ENCODE peak calls at places on chromosomes 13 and 19, in nine cellular contexts. F, Y, A, M, Q, I, H, Z and G are unnamed samples. For H3K9me3, the result is how much of the 10 kb centered on the place peaks cover.

GRCh38 chr13:91986771-91987515 is 588.5 kb downstream of the GPC5 start:
- DNase-seq in Z (no peak), Y (no peak), H (no peak), M (no peak), Q (no peak), F (no peak), A (no peak), I (no peak), G (no peak)

GRCh38 chr13:21710163-21710562 is 39.3 kb downstream of the FGF9 start:
- DNase-seq in M (no peak), A (no peak), H (no peak), Q (no peak), Z (no peak), Y (no peak), F (no peak), I (no peak), G (no peak)

GRCh38 chr13:110942248-110942981 is 27.5 kb upstream of the ANKRD10 start:
- DNase-seq in F (no peak), Y (no peak), M (no peak), Z (peak), I (no peak), H (no peak), A (no peak), Q (no peak), G (no peak)

GRCh38 chr13:35481777-35482176 is 5.3 kb upstream of the MAB21L1 start:
- DNase-seq in Z (no peak), H (no peak), M (no peak), F (no peak), I (no peak), Q (no peak), Y (no peak), A (no peak), G (no peak)

GRCh38 chr13:28613562-28613961 is 45.4 kb upstream of the POMP start:
- DNase-seq in H (no peak), Y (no peak), I (no peak), M (no peak), Z (peak), Q (no peak), F (no peak), A (no peak), G (no peak)

GRCh38 chr19:3508771-3509535 is 2.8 kb downstream of the FZR1 start:
- DNase-seq in Y (no peak), Q (no peak), Z (no peak), F (no peak), A (no peak), I (no peak), M (no peak), H (no peak), G (no peak)

GRCh38 chr13:102687520-102687919 is 7.3 kb downstream of the METTL21C start:
- DNase-seq in Y (no peak), H (no peak), A (no peak), Q (no peak), M (no peak), F (no peak), Z (peak), I (no peak), G (no peak)

GRCh38 chr13:94061316-94061715 is 418.2 kb downstream of the DCT start:
- DNase-seq in Q (no peak), A (no peak), Z (no peak), F (no peak), Y (no peak), H (no peak), M (no peak), I (no peak), G (peak)

GRCh38 chr19:48006762-48007161 is 12.3 kb downstream of the ELSPBP1 start:
- DNase-seq in A (peak), I (no peak), Z (no peak), Q (no peak), F (no peak), M (no peak), H (no peak), Y (no peak), G (no peak)

GRCh38 chr13:29754486-29754806 is 96.0 kb downstream of the UBL3 start:
- DNase-seq in H (no peak), Y (no peak), Z (no peak), M (no peak), F (no peak), I (no peak), Q (no peak), A (no peak), G (no peak)

GRCh38 chr13:26509491-26509890 is 48.0 kb upstream of the WASF3 start:
- DNase-seq in H (no peak), Q (no peak), A (no peak), I (no peak), F (no peak), M (no peak), Y (no peak), Z (no peak), G (no peak)

GRCh38 chr19:17370026-17370587 is 7.0 kb downstream of the PLVAP start:
- DNase-seq in Z (no peak), M (no peak), Y (no peak), Q (no peak), F (no peak), I (no peak), H (peak), A (no peak), G (peak)

GRCh38 chr19:13051581-13052165 is 51.0 kb downstream of the LYL1 start:
- DNase-seq in H (peak), I (no peak), M (peak), Q (peak), Z (peak), Y (peak), A (no peak), F (peak), G (no peak)

GRCh38 chr13:32824671-32825070 is 191.6 kb upstream of the KL start:
- DNase-seq in M (no peak), Z (peak), H (no peak), I (no peak), F (no peak), A (peak), Q (no peak), Y (no peak), G (peak)

GRCh38 chr19:35043906-35044305 is 2.4 kb downstream of the HPN start:
- DNase-seq in Z (no peak), Q (no peak), I (no peak), H (no peak), M (no peak), Y (no peak), F (no peak), A (no peak), G (no peak)

GRCh38 chr13:31835932-31836331 is 96.6 kb downstream of the RXFP2 start:
- DNase-seq in A (no peak), I (no peak), H (no peak), Y (no peak), Q (no peak), M (no peak), F (no peak), Z (peak), G (peak)

GRCh38 chr19:6423499-6424189 is 967 bp downstream of the KHSRP start:
- DNase-seq in F (no peak), H (no peak), Z (peak), I (no peak), M (no peak), Y (no peak), A (peak), Q (peak), G (no peak)

GRCh38 chr19:35216833-35217707 is 11.5 kb downstream of the FAM187B start:
- DNase-seq in M (no peak), Q (no peak), Y (peak), I (no peak), Z (peak), A (no peak), F (no peak), H (no peak), G (no peak)

GRCh38 chr13:97330448-97330847 is 103.5 kb upstream of the RAP2A start:
- DNase-seq in A (no peak), F (no peak), M (no peak), Y (no peak), H (no peak), Q (no peak), Z (no peak), I (no peak), G (no peak)

GRCh38 chr19:3336680-3337523 is 29.5 kb upstream of the NFIC start:
- DNase-seq in M (peak), I (no peak), Y (peak), F (peak), A (no peak), Q (peak), H (peak), Z (no peak), G (peak)

GRCh38 chr19:7831452-7831851 is 1.4 kb downstream of the EVI5L start:
- DNase-seq in I (no peak), H (no peak), M (peak), F (no peak), Z (peak), Q (no peak), A (peak), Y (peak), G (no peak)

GRCh38 chr19:22604571-22605274 is 29.4 kb upstream of the ZNF492 start:
- DNase-seq in Z (no peak), F (no peak), A (no peak), Y (no peak), Q (no peak), I (no peak), M (no peak), H (no peak), G (no peak)

GRCh38 chr19:22603518-22604440 is 30.3 kb upstream of the ZNF492 start:
- DNase-seq in M (no peak), I (no peak), H (no peak), Y (no peak), Z (no peak), A (no peak), F (no peak), Q (no peak), G (no peak)

GRCh38 chr19:22600690-22601648 is 33.2 kb upstream of the ZNF492 start:
- DNase-seq in M (no peak), Q (no peak), Y (no peak), I (no peak), F (no peak), H (no peak), Z (no peak), A (no peak), G (no peak)

GRCh38 chr19:22602631-22603272 is 31.4 kb upstream of the ZNF492 start:
- DNase-seq in A (no peak), H (no peak), Q (no peak), I (no peak), F (no peak), M (no peak), Y (no peak), Z (no peak), G (no peak)

DNA sequence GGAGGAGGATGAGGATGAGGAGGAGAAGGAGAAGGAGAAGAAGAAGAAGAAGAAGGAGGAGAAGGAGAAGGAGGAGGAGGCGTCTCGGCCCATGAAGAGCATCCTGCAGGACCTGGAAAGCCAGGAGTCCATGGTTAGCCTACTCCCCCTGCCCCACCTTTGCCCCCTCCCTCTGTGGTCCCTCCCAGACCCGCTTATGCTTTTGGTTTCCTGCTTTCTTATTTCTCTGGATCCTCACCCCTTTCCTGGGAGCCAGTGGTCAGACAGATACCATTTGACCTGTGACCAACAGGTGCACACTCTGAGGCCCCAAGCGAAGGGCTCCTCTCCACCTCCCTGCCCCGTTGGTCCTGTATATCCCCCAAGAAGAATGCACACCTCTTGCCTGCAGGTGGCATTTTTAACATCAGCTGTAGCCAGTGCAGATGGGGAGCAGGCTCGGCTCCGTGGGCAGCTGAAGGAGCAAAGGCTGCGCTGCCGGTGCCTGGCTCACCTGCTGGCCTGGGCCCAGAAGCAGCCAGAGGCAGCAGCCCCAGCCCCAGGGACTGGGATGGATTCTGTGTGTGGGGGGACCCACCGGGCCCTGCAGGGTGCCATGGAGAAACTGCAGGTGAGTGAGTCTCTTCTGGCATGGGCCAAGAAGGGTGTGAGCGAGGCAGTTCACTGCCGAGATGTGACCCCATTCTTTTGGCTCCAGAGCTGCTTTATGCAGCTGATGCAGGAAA is 32.1 kb upstream of the ZNF492 start:
- DNase-seq in Y (no peak), Z (no peak), M (no peak), I (no peak), A (no peak), F (no peak), H (no peak), Q (no peak), G (no peak)
- H3K9me3 ChIP-seq in Y (under half), Z (half or more), M (under half), I (under half), A (under half), F (under half), H (under half), Q (under half), G (half or more)

DNA sequence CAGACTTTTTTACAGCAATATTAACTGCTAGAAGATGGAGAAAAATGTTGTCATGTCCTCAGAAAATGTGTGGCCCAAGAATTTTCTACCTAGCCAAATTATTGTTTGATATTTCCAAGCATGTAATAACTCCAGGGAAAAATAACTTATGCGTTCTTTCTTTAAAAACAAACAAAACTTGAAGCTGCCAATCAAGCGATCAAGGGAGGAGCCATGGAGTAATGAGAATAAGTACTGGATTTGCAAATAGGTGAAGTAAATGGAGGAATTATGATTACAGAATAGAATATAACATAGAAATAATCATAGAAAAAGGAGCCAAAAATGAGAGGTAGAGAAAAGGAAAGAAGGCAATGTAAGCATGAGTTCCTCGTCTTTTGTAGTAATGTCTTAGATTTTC is 225.3 kb downstream of the DLEU7 start:
- DNase-seq in I (no peak), A (no peak), Y (no peak), F (no peak), Z (no peak), H (no peak), M (no peak), Q (no peak), G (no peak)
- TF ChIP-seq CTCF in I (no peak), A (no peak), Y (no peak), F (no peak), Z (no peak), H (no peak), M (no peak), Q (no peak), G (no peak)

GRCh38 chr13:63420685-63421084 is 2005.0 kb upstream of the PCDH20 start:
- DNase-seq in I (no peak), A (no peak), M (no peak), Q (no peak), Y (no peak), H (no peak), F (no peak), Z (no peak), G (no peak)
- H3K9me3 ChIP-seq in I (under half), A (under half), M (under half), Q (under half), Y (under half), H (under half), F (under half), Z (under half), G (under half)

DNA sequence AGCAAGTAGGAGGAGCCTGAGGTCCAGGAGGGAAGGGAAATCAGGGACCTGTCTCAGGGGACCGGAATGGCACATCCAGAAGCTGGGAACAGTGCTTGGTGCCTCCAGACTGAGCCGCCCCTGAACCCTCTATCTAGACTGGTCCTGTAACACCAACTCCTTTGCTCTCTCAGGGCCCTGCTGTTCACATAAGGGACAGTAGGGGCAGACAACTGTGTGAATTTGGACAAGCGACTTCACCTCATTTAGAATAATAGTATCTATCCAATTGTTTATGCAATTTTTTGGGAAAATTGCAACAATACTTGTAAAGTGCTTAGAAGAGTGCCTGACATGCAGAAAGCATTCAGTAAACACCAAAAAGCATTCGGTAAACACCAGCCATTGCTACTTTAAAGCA is 14.0 kb downstream of the SYMPK start:
- DNase-seq in Q (no peak), H (no peak), Y (no peak), M (no peak), A (peak), Z (no peak), F (no peak), I (no peak), G (no peak)
- TF ChIP-seq CTCF in Q (no peak), H (no peak), Y (no peak), M (no peak), A (no peak), Z (peak), F (no peak), I (peak), G (peak)

DNA sequence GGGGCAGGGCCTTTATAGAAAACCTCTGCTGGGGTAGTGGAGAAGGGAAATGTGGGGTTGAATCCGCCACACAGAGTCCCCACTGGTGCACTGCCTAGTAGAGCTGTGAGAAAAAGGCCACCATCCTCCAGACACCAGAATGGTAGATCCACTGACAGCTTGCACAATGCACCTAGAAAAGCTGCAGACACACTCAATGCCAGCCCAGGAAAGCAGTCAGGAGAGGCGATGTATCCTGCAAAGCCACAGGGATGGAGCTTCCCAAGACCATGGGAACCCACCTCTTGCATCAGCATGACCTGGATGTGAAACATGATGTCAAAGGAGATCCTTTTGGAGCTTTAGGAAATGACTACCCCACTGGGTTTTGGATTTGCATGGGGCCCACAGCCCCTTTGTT is 958.0 kb upstream of the MIR17HG start:
- DNase-seq in Q (no peak), Z (no peak), M (no peak), I (no peak), A (no peak), Y (no peak), H (no peak), F (no peak), G (no peak)
- H3K9me3 ChIP-seq in Q (under half), Z (under half), M (under half), I (under half), A (under half), Y (under half), H (under half), F (under half), G (under half)